ENCODE peak calls at places on chromosomes 6 and 20, in six cellular contexts. H is esophagus squamous epithelium, E is A549, O is IMR-90, Z is spleen, K is body of pancreas. J is an unnamed sample.

GRCh38 chr6:74757788-74758187 is 448.1 kb downstream of the COL12A1 start:
- DNase-seq in Z (no peak), E (no peak), O (no peak), K (no peak), H (no peak), J (no peak)

GRCh38 chr6:22062807-22063408 is 233.9 kb downstream of the PRL start:
- DNase-seq in H (no peak), O (no peak), Z (peak), E (no peak), K (no peak), J (no peak)

GRCh38 chr6:35248300-35248699 is 11.2 kb upstream of the ZNF76 start:
- DNase-seq in H (no peak), O (peak), E (peak), K (no peak), Z (no peak), J (no peak)

GRCh38 chr6:116971959-116972358 is 94.9 kb downstream of the RFX6 start:
- DNase-seq in H (no peak), K (peak), Z (no peak), E (peak), O (peak), J (no peak)

GRCh38 chr6:148548065-148548748 is 198.6 kb upstream of the UST start:
- DNase-seq in K (no peak), E (no peak), Z (no peak), O (peak), H (no peak), J (no peak)

GRCh38 chr6:135962731-135963130 is 111.2 kb downstream of the PDE7B start:
- DNase-seq in O (peak), Z (no peak), K (no peak), E (no peak), H (no peak), J (no peak)

GRCh38 chr6:85865665-85866372 is 223.1 kb upstream of the SYNCRIP start:
- DNase-seq in K (peak), O (peak), Z (no peak), H (no peak), E (peak), J (no peak)

GRCh38 chr20:41428285-41428684 is 61.7 kb upstream of the EMILIN3 start:
- DNase-seq in Z (no peak), E (peak), O (peak), K (no peak), H (no peak), J (no peak)

GRCh38 chr6:87237804-87238203 is 82.4 kb downstream of the ZNF292 start:
- DNase-seq in Z (no peak), H (no peak), K (no peak), O (peak), E (peak), J (no peak)

GRCh38 chr6:127515234-127515793 is 3.8 kb downstream of the MTCL3 start:
- DNase-seq in O (no peak), E (no peak), Z (no peak), K (peak), H (no peak), J (no peak)

GRCh38 chr20:21767739-21768223 is 62.3 kb downstream of the PAX1 start:
- DNase-seq in O (no peak), Z (no peak), E (peak), H (no peak), K (peak), J (no peak)

GRCh38 chr6:24910850-24911712 is 24.7 kb downstream of the RIPOR2 start:
- DNase-seq in E (no peak), K (peak), H (no peak), Z (peak), O (peak), J (peak)

GRCh38 chr20:61482901-61483300 is 230.8 kb downstream of the CDH4 start:
- DNase-seq in E (no peak), Z (no peak), K (no peak), O (no peak), H (no peak), J (no peak)

GRCh38 chr20:44979090-44979621 is 12.8 kb downstream of the STK4 start:
- DNase-seq in O (peak), Z (no peak), K (peak), E (no peak), H (no peak), J (no peak)

GRCh38 chr6:130872250-130873095 is 45.3 kb downstream of the SMLR1 start:
- DNase-seq in H (no peak), E (peak), O (peak), K (peak), Z (peak), J (peak)

GRCh38 chr6:130810307-130811030 is 16.7 kb upstream of the SMLR1 start:
- DNase-seq in H (no peak), Z (no peak), K (no peak), O (peak), E (no peak), J (no peak)

GRCh38 chr20:17909745-17910345 is 58.7 kb downstream of the SNX5 start:
- DNase-seq in E (no peak), Z (no peak), H (no peak), K (no peak), O (no peak), J (no peak)

GRCh38 chr6:85506441-85507093 is 56.7 kb downstream of the NT5E start:
- DNase-seq in O (no peak), H (no peak), K (no peak), Z (no peak), E (no peak), J (no peak)

GRCh38 chr6:164108869-164109769 is 694.6 kb downstream of the QKI start:
- DNase-seq in O (no peak), H (no peak), K (peak), Z (no peak), E (peak), J (peak)

GRCh38 chr6:71537717-71538116 is 249.1 kb downstream of the OGFRL1 start:
- DNase-seq in H (no peak), O (peak), K (no peak), E (no peak), Z (no peak), J (no peak)

GRCh38 chr6:133610271-133610840 is 278.6 kb upstream of the TCF21 start:
- DNase-seq in K (no peak), E (peak), H (no peak), Z (no peak), O (peak), J (no peak)

GRCh38 chr6:44133003-44133931 is 5.9 kb downstream of the TMEM63B start:
- DNase-seq in E (peak), K (peak), O (peak), H (no peak), Z (no peak), J (peak)

GRCh38 chr6:45297302-45297701 is 30.8 kb upstream of the RUNX2 start:
- DNase-seq in E (no peak), H (no peak), K (no peak), O (no peak), Z (no peak), J (no peak)
- H3K4me3 ChIP-seq in E (no peak), H (no peak), K (no peak), O (no peak), Z (no peak), J (no peak)

GRCh38 chr6:119349341-119350201 is at the start of gene MAN1A1:
- DNase-seq in K (peak), E (peak), Z (peak), H (peak), O (peak), J (peak)
- TF ChIP-seq POLR2A in K (peak), E (no peak), Z (peak), H (no peak), O (peak), J (peak)

DNA sequence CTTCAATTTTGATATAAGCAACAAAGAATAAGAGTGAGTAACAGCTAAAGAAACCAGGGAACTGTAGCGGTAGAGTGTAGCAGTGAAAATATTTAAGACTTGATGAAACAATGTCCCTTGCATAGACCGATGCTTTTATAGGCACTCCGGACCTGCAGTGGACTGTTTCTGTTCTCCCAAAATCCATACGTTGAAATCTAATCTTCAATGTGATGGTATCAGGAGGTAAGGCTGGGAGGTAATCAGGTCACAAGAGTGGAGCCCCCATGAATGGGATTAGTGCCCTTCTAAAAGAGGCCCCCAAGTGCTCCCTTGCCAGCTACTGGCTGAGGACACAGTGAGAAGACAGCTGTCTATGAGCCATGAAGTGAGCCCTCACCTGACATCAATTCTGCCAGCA is 260.4 kb downstream of the ADGB start:
- DNase-seq in H (no peak), E (no peak), O (no peak), Z (no peak), K (no peak), J (no peak)
- TF ChIP-seq CTCF in H (no peak), E (no peak), O (no peak), Z (no peak), K (no peak), J (no peak)

DNA sequence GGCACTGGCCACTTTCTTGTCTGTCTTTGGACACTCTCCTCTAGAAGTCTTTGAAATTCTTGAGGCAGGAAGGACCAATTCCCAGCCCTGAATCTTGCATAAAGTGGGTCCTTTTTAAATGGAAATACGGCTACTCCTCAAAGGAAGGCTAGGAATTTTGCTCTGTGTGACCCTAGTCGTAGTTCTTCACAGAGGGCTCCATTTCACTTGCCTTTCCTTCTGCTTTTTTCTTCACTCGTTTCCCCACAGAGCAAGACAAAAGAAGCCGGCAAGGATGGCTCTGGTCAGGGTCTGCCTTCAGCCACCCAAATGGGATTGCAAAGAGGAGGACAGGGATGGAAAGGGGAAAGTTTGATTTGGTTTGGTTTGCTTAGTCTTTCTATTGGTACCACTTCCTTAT is 25.8 kb downstream of the HLA-E start:
- DNase-seq in Z (no peak), O (no peak), K (no peak), E (no peak), H (no peak), J (no peak)
- H3K4me3 ChIP-seq in Z (no peak), O (no peak), K (no peak), E (no peak), H (no peak), J (no peak)

GRCh38 chr6:33066917-33067521 is 6.4 kb downstream of the HLA-DPA1 start:
- DNase-seq in O (no peak), Z (no peak), E (no peak), H (no peak), K (no peak), J (no peak)
- TF ChIP-seq POLR2A in O (no peak), Z (no peak), E (no peak), H (no peak), K (no peak), J (no peak)

J was measured in uterus.